ENCODE peak calls at places on chromosomes 7 and 10, in five cellular contexts. O is spleen; H is SK-N-SH; F is mesendoderm; Y is CD8-positive, alpha-beta memory T cell. R is an unnamed sample. For H3K36me3 and H3K4me1, the result is how much of the 10 kb centered on the place peaks cover.

GRCh38 chr7:25028370-25028971 is 48.5 kb upstream of the OSBPL3 start:
- DNase-seq in H (no peak), Y (peak), O (no peak), F (peak), R (no peak)

GRCh38 chr7:93171606-93172226 is 23.5 kb upstream of the SAMD9L start:
- DNase-seq in O (no peak), F (no peak), H (no peak), Y (no peak), R (no peak)

GRCh38 chr7:130441408-130441854 is 615 bp upstream of the CEP41 start:
- DNase-seq in Y (no peak), H (peak), O (no peak), F (peak), R (no peak)

GRCh38 chr10:62095341-62096071 is 173.1 kb downstream of the RTKN2 start:
- DNase-seq in Y (no peak), H (no peak), F (peak), O (no peak), R (no peak)

GRCh38 chr7:158087196-158087595 is 500.4 kb downstream of the PTPRN2 start:
- DNase-seq in H (no peak), O (no peak), F (no peak), Y (no peak), R (no peak)

GRCh38 chr10:48543445-48543844 is 61.4 kb downstream of the ARHGAP22 start:
- DNase-seq in F (no peak), Y (no peak), O (no peak), H (no peak), R (no peak)

GRCh38 chr10:49608166-49608758 is 1.8 kb upstream of the SLC18A3 start:
- DNase-seq in O (peak), Y (no peak), H (no peak), F (no peak), R (no peak)

GRCh38 chr7:100353685-100354330 is 4.1 kb upstream of the PILRB start:
- DNase-seq in Y (peak), F (no peak), O (no peak), H (no peak), R (peak)

GRCh38 chr10:86073199-86073977 is 293.2 kb downstream of the GRID1 start:
- DNase-seq in Y (no peak), H (peak), F (no peak), O (peak), R (no peak)

GRCh38 chr7:1663857-1664651 is 6.0 kb upstream of the ELFN1 start:
- DNase-seq in Y (peak), O (peak), H (peak), F (peak), R (no peak)

GRCh38 chr7:7114575-7115291 is 67.6 kb upstream of the C1GALT1 start:
- DNase-seq in Y (no peak), F (no peak), O (no peak), H (no peak), R (no peak)

GRCh38 chr7:155660059-155660757 is 15.7 kb downstream of the RBM33 start:
- DNase-seq in F (no peak), H (no peak), Y (no peak), O (no peak), R (no peak)

GRCh38 chr10:130137077-130137448 is 872 bp downstream of the GLRX3 start:
- DNase-seq in F (peak), Y (no peak), O (no peak), H (peak), R (peak)

GRCh38 chr10:75228834-75229233 is 6.9 kb downstream of the COMTD1 start:
- DNase-seq in H (no peak), F (no peak), O (no peak), Y (no peak), R (no peak)

DNA sequence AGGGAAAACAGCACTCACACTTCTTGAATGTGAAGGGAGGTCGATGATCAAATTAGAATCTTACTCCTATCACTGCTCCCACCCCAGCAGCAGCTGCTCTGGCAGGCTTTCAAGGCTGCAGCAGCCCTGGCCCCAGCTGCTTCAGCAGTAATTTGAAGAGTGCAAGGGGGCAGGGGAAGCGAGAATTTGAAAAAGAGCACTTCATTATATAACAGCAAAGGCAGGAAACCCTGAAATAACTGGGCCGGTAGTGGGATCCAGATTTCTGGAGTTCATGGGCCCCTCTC is 44.9 kb downstream of the MYPN start:
- DNase-seq in O (peak), H (peak), F (peak), Y (no peak), R (peak)
- H3K36me3 ChIP-seq in O (under half), H (under half), F (under half), Y (under half), R (under half)

DNA sequence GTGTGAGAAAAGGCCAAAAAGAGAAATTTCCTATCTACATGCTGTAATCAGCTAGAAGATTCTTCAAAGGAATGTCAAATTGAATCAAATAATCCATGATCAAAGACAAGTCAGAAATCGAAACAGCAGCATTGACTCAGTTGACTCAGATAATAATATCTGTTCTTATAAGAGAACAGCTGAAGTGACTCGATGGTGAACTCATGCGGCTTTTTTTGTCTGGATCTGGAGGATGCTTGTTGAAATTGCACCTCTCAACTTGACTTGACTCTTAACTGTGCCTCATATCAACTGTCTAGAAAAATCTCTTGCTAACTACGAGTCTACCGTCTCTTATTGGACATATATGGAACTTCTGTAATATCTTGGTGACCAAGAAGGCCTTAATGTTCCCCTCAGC is 599.5 kb downstream of the PHTF2 start:
- DNase-seq in Y (no peak), O (no peak), H (no peak), F (no peak), R (no peak)
- H3K4me1 ChIP-seq in Y (under half), O (under half), H (under half), F (under half), R (under half)

GRCh38 chr7:140655511-140656408 is 15.1 kb upstream of the DENND2A start:
- DNase-seq in F (no peak), O (peak), Y (no peak), H (no peak), R (no peak)
- H3K4me3 ChIP-seq in F (no peak), O (no peak), Y (no peak), H (no peak), R (peak)

DNA sequence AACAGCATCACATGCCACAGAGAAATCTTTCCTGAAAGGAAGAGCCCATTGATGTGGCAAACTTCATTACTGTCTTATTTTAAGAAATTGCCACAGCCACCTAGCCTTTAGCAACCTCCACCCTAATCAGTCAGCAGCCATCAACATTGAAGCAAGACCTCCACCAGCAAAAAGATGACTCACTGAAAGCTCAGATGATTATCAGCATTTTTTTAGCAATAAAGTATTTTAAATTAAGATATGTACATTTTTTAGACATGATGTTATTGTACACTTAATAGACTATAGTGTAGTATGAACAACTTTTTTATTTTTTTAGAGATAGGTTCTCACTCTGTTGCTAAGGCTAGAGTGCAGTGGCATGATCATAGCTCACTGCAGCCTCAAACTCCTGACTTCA is 14.8 kb downstream of the STEAP1B start:
- DNase-seq in H (no peak), O (no peak), Y (no peak), F (no peak), R (no peak)
- H3K36me3 ChIP-seq in H (under half), O (under half), Y (under half), F (under half), R (under half)

GRCh38 chr10:77603529-77603927 is 34.1 kb downstream of the KCNMA1 start:
- DNase-seq in O (no peak), Y (no peak), F (peak), H (peak), R (no peak)

GRCh38 chr10:77602913-77603528 is 34.6 kb downstream of the KCNMA1 start:
- DNase-seq in F (no peak), H (no peak), Y (no peak), O (no peak), R (no peak)

GRCh38 chr10:77601488-77601887 is 36.1 kb downstream of the KCNMA1 start:
- DNase-seq in H (no peak), F (no peak), Y (no peak), O (peak), R (peak)

GRCh38 chr10:77604063-77604462 is 33.5 kb downstream of the KCNMA1 start:
- DNase-seq in H (no peak), O (no peak), F (no peak), Y (no peak), R (no peak)

GRCh38 chr10:77602231-77602912 is 35.2 kb downstream of the KCNMA1 start:
- DNase-seq in F (no peak), H (no peak), O (no peak), Y (no peak), R (no peak)
- H3K4me1 ChIP-seq in F (under half), H (under half), O (under half), Y (under half), R (under half)

DNA sequence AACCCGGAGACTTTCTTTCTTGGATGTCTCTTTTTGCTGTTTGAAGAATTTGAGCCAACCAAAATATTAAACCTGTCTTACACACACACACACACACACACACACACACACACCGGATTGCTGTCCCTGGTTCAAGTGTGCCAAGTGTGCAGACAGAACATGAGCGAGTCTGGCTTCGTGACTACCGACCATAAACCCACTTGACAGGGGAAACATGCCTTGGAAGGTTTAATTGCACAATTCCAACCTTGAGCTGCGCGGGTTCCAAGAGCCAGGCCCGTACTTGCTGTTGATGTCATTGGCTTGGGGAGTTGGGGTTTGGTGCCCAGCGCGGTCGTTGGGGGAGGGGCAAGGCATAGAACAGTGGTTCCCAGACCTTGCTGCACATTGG is 1.7 kb downstream of the EGFR start:
- DNase-seq in F (no peak), O (no peak), H (no peak), Y (no peak), R (peak)
- H3K4me3 ChIP-seq in F (no peak), O (peak), H (peak), Y (no peak), R (peak)

GRCh38 chr7:39721919-39722597 is 98.7 kb downstream of the RALA start:
- DNase-seq in F (no peak), Y (no peak), H (no peak), O (no peak), R (no peak)

GRCh38 chr7:39732837-39733804 is 109.7 kb downstream of the RALA start:
- DNase-seq in O (peak), Y (peak), H (peak), F (peak), R (peak)

DNA sequence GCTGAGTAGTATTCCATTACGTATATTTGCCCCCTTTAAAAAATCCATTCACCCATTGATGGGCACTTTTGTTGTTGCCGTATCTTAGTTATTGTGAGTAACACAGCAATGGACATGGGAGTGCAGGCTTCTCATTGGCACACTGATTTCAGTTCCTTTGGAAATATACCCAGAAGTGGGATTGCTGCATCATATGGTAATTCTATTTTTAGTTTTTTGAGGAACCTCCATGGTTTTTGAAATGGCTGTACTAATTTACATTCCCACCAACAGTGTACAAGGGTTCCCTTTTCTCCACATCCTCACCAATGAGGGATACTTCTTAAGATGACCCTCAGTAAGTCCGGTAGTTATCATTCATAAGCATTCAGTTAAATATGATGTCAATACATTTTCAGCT is 104.2 kb downstream of the RALA start:
- DNase-seq in Y (no peak), F (no peak), O (no peak), H (no peak), R (no peak)
- H3K36me3 ChIP-seq in Y (under half), F (under half), O (under half), H (under half), R (under half)

DNA sequence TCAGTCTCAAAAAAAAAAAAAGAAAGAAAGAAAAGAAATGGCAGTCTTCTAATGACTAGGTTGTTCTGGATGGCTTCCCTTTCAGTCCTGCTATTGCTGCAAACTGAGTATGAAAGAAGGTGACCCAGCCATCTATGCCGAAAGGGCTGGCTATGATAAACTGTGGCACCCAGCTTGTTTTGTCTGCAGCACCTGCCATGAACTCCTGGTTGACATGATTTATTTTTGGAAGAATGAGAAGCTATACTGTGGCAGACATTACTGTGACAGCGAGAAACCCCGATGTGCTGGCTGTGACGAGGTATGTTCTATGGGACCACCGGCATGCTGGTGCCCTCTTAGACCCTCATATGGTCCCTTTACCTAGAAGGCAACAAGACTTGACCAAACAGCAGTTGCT is 41.3 kb downstream of the TES start:
- DNase-seq in O (no peak), Y (no peak), F (no peak), H (no peak), R (no peak)
- H3K4me1 ChIP-seq in O (under half), Y (under half), F (under half), H (under half), R (under half)

DNA sequence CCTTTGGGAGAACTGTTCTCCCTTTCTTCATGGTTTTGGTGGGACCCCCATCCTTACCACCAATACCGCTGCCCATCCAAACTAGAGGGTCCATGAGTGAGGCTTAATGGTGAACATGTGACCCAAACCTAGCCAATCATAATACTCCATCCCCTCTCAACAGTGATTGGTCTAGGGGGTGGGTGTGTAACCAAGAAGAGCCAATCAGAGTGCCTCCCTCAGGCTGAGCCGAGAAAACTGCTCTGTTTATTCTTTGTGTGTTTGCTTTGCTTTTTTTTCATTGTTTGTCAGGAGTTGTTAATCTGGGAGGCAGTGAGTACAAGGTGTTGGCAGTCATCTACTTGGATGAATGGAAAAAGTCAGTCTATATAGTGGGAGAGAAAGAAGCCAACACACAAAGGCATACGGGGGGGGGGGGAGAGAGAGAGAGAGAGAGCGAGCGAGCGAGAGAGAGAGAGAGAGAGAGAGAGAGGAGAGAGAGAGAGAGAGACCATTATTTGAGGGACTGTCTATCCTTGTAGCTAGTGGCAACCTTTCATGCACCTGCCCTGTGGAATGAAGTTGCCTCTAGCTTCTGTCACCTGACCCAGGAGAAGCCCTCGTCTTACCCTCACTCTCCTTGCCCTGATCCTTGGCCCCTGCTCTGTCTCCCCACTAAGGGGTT is 441.7 kb downstream of the TYW1 start:
- DNase-seq in Y (no peak), F (peak), H (no peak), O (no peak), R (no peak)
- H3K4me3 ChIP-seq in Y (no peak), F (no peak), H (no peak), O (no peak), R (no peak)

R was measured in adrenal gland.